ENCODE peak calls at places on chromosomes 16 and 17, in eight cellular contexts. Y is vagina, K is upper lobe of right lung, F is GM12865, L is epithelial cell of esophagus, W is choroid plexus epithelial cell, M is astrocyte, G is cardiac fibroblast. S is an unnamed sample.

GRCh38 chr17:38893113-38893512 is 23.3 kb downstream of the LASP1 start:
- DNase-seq in K (no peak), M (no peak), L (no peak), Y (no peak), G (no peak), F (no peak), W (no peak), S (no peak)

GRCh38 chr16:27588052-27588451 is 38.1 kb downstream of the KATNIP start:
- DNase-seq in M (no peak), F (no peak), Y (no peak), L (no peak), W (no peak), G (no peak), K (no peak), S (no peak)

GRCh38 chr17:2094891-2095535 is 40.1 kb downstream of the HIC1 start:
- DNase-seq in W (peak), L (peak), K (peak), F (peak), Y (no peak), M (peak), G (peak), S (peak)

GRCh38 chr16:50591800-50592771 is 43.9 kb downstream of the NKD1 start:
- DNase-seq in L (no peak), W (no peak), Y (no peak), F (no peak), M (no peak), G (no peak), K (no peak), S (no peak)

GRCh38 chr16:30470170-30470512 is 2.4 kb upstream of the ITGAL start:
- DNase-seq in G (no peak), W (no peak), K (no peak), L (no peak), Y (no peak), M (no peak), F (peak), S (no peak)

GRCh38 chr17:38457577-38458371 is 29.5 kb downstream of the ARHGAP23 start:
- DNase-seq in G (no peak), Y (no peak), W (no peak), M (no peak), L (no peak), K (no peak), F (no peak), S (no peak)

GRCh38 chr16:30369091-30369937 is 980 bp downstream of the TBC1D10B start:
- DNase-seq in Y (peak), W (peak), M (no peak), G (peak), K (no peak), F (no peak), L (no peak), S (no peak)

GRCh38 chr17:50443492-50444051 is 17.6 kb downstream of the ACSF2 start:
- DNase-seq in K (no peak), G (no peak), M (no peak), Y (no peak), L (no peak), F (no peak), W (peak), S (no peak)

GRCh38 chr16:49856741-49857330 is 924 bp upstream of the ZNF423 start:
- DNase-seq in M (peak), W (peak), Y (no peak), L (peak), G (peak), K (peak), F (peak), S (peak)

GRCh38 chr17:7612294-7612640 is 2.4 kb downstream of the FXR2 start:
- DNase-seq in F (no peak), W (peak), G (peak), L (no peak), K (no peak), M (no peak), Y (no peak), S (no peak)

GRCh38 chr17:29847118-29847517 is 82.9 kb downstream of the SSH2 start:
- DNase-seq in K (no peak), W (no peak), L (no peak), M (no peak), G (no peak), F (no peak), Y (no peak), S (no peak)

GRCh38 chr17:76987486-76987885 is 119.3 kb downstream of the MGAT5B start:
- DNase-seq in F (no peak), L (no peak), Y (no peak), M (no peak), W (no peak), G (no peak), K (no peak), S (no peak)

GRCh38 chr17:45131294-45131615 is 1.1 kb downstream of the PLCD3 start:
- DNase-seq in W (no peak), Y (no peak), M (no peak), K (peak), F (no peak), L (no peak), G (no peak), S (no peak)

GRCh38 chr17:43356999-43357398 is 41.8 kb upstream of the ARL4D start:
- DNase-seq in G (peak), F (no peak), L (peak), K (no peak), W (peak), M (peak), Y (no peak), S (peak)

GRCh38 chr17:46818319-46818928 is at the start of gene WNT3:
- DNase-seq in W (no peak), M (no peak), K (peak), G (no peak), Y (no peak), F (peak), L (peak), S (no peak)

GRCh38 chr16:9934723-9935508 is 247.3 kb downstream of the GRIN2A start:
- DNase-seq in G (no peak), L (no peak), M (no peak), F (no peak), W (no peak), K (no peak), Y (no peak), S (no peak)

GRCh38 chr16:29808219-29808900 is 2.0 kb downstream of the MAZ start:
- DNase-seq in Y (no peak), L (no peak), K (peak), G (no peak), M (no peak), F (no peak), W (no peak), S (no peak)

GRCh38 chr17:63568563-63568962 is 18.3 kb downstream of the DCAF7 start:
- DNase-seq in W (no peak), G (no peak), M (no peak), L (no peak), Y (no peak), F (no peak), K (no peak), S (no peak)

GRCh38 chr17:44108440-44109311 is 14.8 kb downstream of the HDAC5 start:
- DNase-seq in F (no peak), L (no peak), K (peak), G (peak), M (peak), W (peak), Y (no peak), S (peak)

GRCh38 chr17:29219378-29220047 is 27.1 kb upstream of the CRYBA1 start:
- DNase-seq in L (peak), K (peak), G (peak), W (peak), Y (no peak), F (peak), M (peak), S (peak)

GRCh38 chr17:72397687-72398086 is 276.9 kb downstream of the SOX9 start:
- DNase-seq in L (no peak), Y (no peak), F (no peak), G (peak), M (no peak), K (no peak), W (no peak), S (peak)

GRCh38 chr17:55734128-55734781 is 11.6 kb upstream of the TMEM100 start:
- DNase-seq in K (no peak), M (peak), L (peak), F (peak), G (peak), Y (no peak), W (peak), S (no peak)

GRCh38 chr17:33033176-33033575 is 41.5 kb downstream of the SPACA3 start:
- DNase-seq in M (no peak), L (no peak), Y (no peak), K (no peak), W (no peak), F (no peak), G (no peak), S (no peak)

GRCh38 chr17:33023790-33024189 is 32.1 kb downstream of the SPACA3 start:
- DNase-seq in W (no peak), G (no peak), L (no peak), Y (no peak), F (no peak), K (no peak), M (no peak), S (no peak)

GRCh38 chr17:33024688-33025486 is 33.2 kb downstream of the SPACA3 start:
- DNase-seq in F (no peak), K (no peak), M (no peak), L (no peak), G (no peak), Y (no peak), W (no peak), S (no peak)

GRCh38 chr17:33028061-33028460 is 36.4 kb downstream of the SPACA3 start:
- DNase-seq in F (no peak), Y (no peak), K (no peak), M (no peak), L (no peak), G (no peak), W (no peak), S (no peak)

GRCh38 chr17:33028778-33029177 is 37.1 kb downstream of the SPACA3 start:
- DNase-seq in G (no peak), W (no peak), K (no peak), Y (no peak), M (no peak), L (peak), F (no peak), S (no peak)
- TF ChIP-seq CTCF in G (no peak), W (no peak), K (no peak), Y (no peak), M (no peak), L (peak), F (no peak), S (no peak)

GRCh38 chr17:75927286-75927922 is 13.4 kb downstream of the FBF1 start:
- DNase-seq in K (no peak), W (peak), L (peak), G (peak), M (no peak), F (peak), Y (no peak), S (peak)
- TF ChIP-seq CTCF in K (peak), W (peak), L (peak), G (peak), M (no peak), F (peak), Y (no peak), S (peak)

DNA sequence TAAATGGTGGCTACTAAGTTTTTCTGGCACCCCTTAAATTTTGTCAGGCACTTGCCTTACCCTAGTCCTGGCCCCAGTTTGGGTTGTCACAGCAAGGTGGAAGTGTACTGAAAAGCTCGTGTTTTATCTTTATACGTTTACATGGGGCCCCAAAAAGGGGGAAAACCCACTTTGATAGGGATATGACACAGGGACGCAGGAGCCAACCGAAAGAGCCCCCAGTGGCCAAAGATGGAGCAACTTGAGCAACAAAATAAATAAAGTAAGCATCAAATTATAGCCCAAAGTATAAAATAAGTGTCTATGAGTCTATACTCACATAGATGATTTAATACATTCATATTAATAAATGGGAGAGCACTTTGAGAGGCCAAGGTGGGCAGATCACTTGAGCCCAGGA is 5.0 kb upstream of the CETP start:
- DNase-seq in W (no peak), F (no peak), M (no peak), Y (no peak), K (no peak), G (no peak), L (no peak), S (no peak)
- TF ChIP-seq CTCF in W (peak), F (peak), M (peak), Y (no peak), K (no peak), G (peak), L (no peak), S (no peak)

GRCh38 chr17:80889231-80889896 is 102.3 kb upstream of the CHMP6 start:
- DNase-seq in L (no peak), K (no peak), F (no peak), Y (no peak), G (no peak), M (no peak), W (no peak), S (no peak)

GRCh38 chr17:80889897-80890550 is 101.6 kb upstream of the CHMP6 start:
- DNase-seq in W (no peak), K (no peak), F (no peak), Y (no peak), M (no peak), L (no peak), G (no peak), S (no peak)

GRCh38 chr17:80891096-80892018 is 100.3 kb upstream of the CHMP6 start:
- DNase-seq in W (peak), L (peak), M (peak), F (peak), G (peak), K (no peak), Y (no peak), S (peak)

GRCh38 chr17:80892019-80892855 is 99.4 kb upstream of the CHMP6 start:
- DNase-seq in G (peak), M (peak), Y (no peak), K (no peak), F (peak), L (peak), W (peak), S (peak)

GRCh38 chr17:80890551-80890930 is 101.1 kb upstream of the CHMP6 start:
- DNase-seq in G (no peak), W (no peak), F (no peak), Y (no peak), M (no peak), K (no peak), L (no peak), S (no peak)
- TF ChIP-seq CTCF in G (no peak), W (no peak), F (no peak), Y (no peak), M (no peak), K (no peak), L (no peak), S (no peak)

GRCh38 chr16:2154533-2155090 is 970 bp upstream of the TRAF7 start:
- DNase-seq in W (no peak), L (no peak), F (peak), G (peak), Y (no peak), K (no peak), M (no peak), S (no peak)

GRCh38 chr16:2156025-2156848 is 655 bp downstream of the TRAF7 start:
- DNase-seq in W (peak), M (peak), F (peak), G (peak), Y (no peak), K (no peak), L (peak), S (peak)

GRCh38 chr16:2157480-2158261 is 2.1 kb downstream of the TRAF7 start:
- DNase-seq in G (no peak), W (no peak), L (no peak), F (no peak), K (no peak), M (no peak), Y (no peak), S (no peak)

GRCh38 chr16:2156849-2157224 is 1.3 kb downstream of the TRAF7 start:
- DNase-seq in G (no peak), W (no peak), M (no peak), F (no peak), K (no peak), L (no peak), Y (no peak), S (no peak)

GRCh38 chr16:2155091-2156024 is at the start of gene TRAF7:
- DNase-seq in L (peak), F (peak), W (peak), K (peak), M (peak), Y (peak), G (peak), S (peak)
- TF ChIP-seq CTCF in L (no peak), F (no peak), W (no peak), K (no peak), M (no peak), Y (no peak), G (no peak), S (no peak)

GRCh38 chr17:57433396-57433944 is 177.1 kb downstream of the MSI2 start:
- DNase-seq in Y (no peak), L (no peak), G (no peak), F (no peak), W (no peak), M (no peak), K (no peak), S (no peak)
- TF ChIP-seq CTCF in Y (no peak), L (no peak), G (no peak), F (no peak), W (no peak), M (no peak), K (no peak), S (no peak)